ENCODE peak calls at places on chromosomes 5 and 9, in ten cellular contexts. One of them, this sample, is unnamed.
A peak's percentile ranks its signal among the peaks of the same experiment; 100 is the strongest.

GRCh38 chr5:66324357-66324756 is 180.3 kb downstream of the SREK1 start:
- DNase-seq in GM12878: no peak
- DNase-seq in upper lobe of left lung: no peak
- DNase-seq in colonic mucosa: no peak
- DNase-seq in PC-3: no peak
- DNase-seq in AG10803: no peak
- DNase-seq in cardiac fibroblast: no peak
- DNase-seq in dorsolateral prefrontal cortex: no peak
- DNase-seq in lower leg skin: no peak
- DNase-seq in hepatocyte: no peak
- DNase-seq in this sample: no peak

GRCh38 chr5:31854625-31855526 is 215.9 kb downstream of the PDZD2 start:
- DNase-seq in colonic mucosa: no peak
- DNase-seq in cardiac fibroblast: peak; percentile 24
- DNase-seq in lower leg skin: peak; percentile 21
- DNase-seq in GM12878: no peak
- DNase-seq in PC-3: peak; percentile 79
- DNase-seq in hepatocyte: peak; percentile 58
- DNase-seq in AG10803: peak; percentile 3
- DNase-seq in upper lobe of left lung: peak; percentile 89
- DNase-seq in dorsolateral prefrontal cortex: peak; percentile 71
- DNase-seq in this sample: no peak

GRCh38 chr9:135077497-135078200 is 9.8 kb upstream of the OLFM1 start:
- DNase-seq in GM12878: no peak
- DNase-seq in cardiac fibroblast: peak; percentile 16
- DNase-seq in dorsolateral prefrontal cortex: peak; percentile 46
- DNase-seq in hepatocyte: peak; percentile 68
- DNase-seq in colonic mucosa: no peak
- DNase-seq in PC-3: peak; percentile 3
- DNase-seq in upper lobe of left lung: no peak
- DNase-seq in AG10803: peak; percentile 11
- DNase-seq in lower leg skin: no peak
- DNase-seq in this sample: no peak

GRCh38 chr9:134600836-134601638 is 40.6 kb upstream of the COL5A1 start:
- DNase-seq in dorsolateral prefrontal cortex: no peak
- DNase-seq in PC-3: no peak
- DNase-seq in GM12878: no peak
- DNase-seq in hepatocyte: no peak
- DNase-seq in upper lobe of left lung: no peak
- DNase-seq in cardiac fibroblast: no peak
- DNase-seq in colonic mucosa: no peak
- DNase-seq in AG10803: no peak
- DNase-seq in lower leg skin: peak; percentile 7
- DNase-seq in this sample: no peak

GRCh38 chr5:175803736-175804480 is 67.5 kb upstream of the CPLX2 start:
- DNase-seq in dorsolateral prefrontal cortex: no peak
- DNase-seq in AG10803: no peak
- DNase-seq in hepatocyte: no peak
- DNase-seq in colonic mucosa: no peak
- DNase-seq in PC-3: no peak
- DNase-seq in lower leg skin: no peak
- DNase-seq in GM12878: no peak
- DNase-seq in cardiac fibroblast: no peak
- DNase-seq in upper lobe of left lung: peak; percentile 34
- DNase-seq in this sample: no peak

GRCh38 chr9:90870646-90871326 is 69.2 kb downstream of the SYK start:
- DNase-seq in dorsolateral prefrontal cortex: no peak
- DNase-seq in GM12878: peak; percentile 17
- DNase-seq in cardiac fibroblast: peak; percentile 63
- DNase-seq in AG10803: peak; percentile 35
- DNase-seq in upper lobe of left lung: no peak
- DNase-seq in lower leg skin: no peak
- DNase-seq in PC-3: peak; percentile 59
- DNase-seq in colonic mucosa: peak; percentile 41
- DNase-seq in hepatocyte: peak; percentile 56
- DNase-seq in this sample: peak; percentile 62

GRCh38 chr9:6277417-6277816 is 50.8 kb upstream of the TPD52L3 start:
- DNase-seq in colonic mucosa: no peak
- DNase-seq in PC-3: no peak
- DNase-seq in lower leg skin: no peak
- DNase-seq in hepatocyte: no peak
- DNase-seq in upper lobe of left lung: no peak
- DNase-seq in AG10803: no peak
- DNase-seq in cardiac fibroblast: no peak
- DNase-seq in dorsolateral prefrontal cortex: no peak
- DNase-seq in GM12878: no peak
- DNase-seq in this sample: no peak

GRCh38 chr5:176785184-176786145 is 24.9 kb upstream of the UNC5A start:
- DNase-seq in PC-3: no peak
- DNase-seq in colonic mucosa: no peak
- DNase-seq in dorsolateral prefrontal cortex: peak; percentile 26
- DNase-seq in AG10803: no peak
- DNase-seq in hepatocyte: no peak
- DNase-seq in upper lobe of left lung: peak; percentile 48
- DNase-seq in GM12878: no peak
- DNase-seq in lower leg skin: no peak
- DNase-seq in cardiac fibroblast: no peak
- DNase-seq in this sample: no peak

GRCh38 chr9:23644906-23645305 is 181.1 kb downstream of the ELAVL2 start:
- DNase-seq in GM12878: no peak
- DNase-seq in AG10803: no peak
- DNase-seq in dorsolateral prefrontal cortex: no peak
- DNase-seq in PC-3: no peak
- DNase-seq in hepatocyte: no peak
- DNase-seq in lower leg skin: no peak
- DNase-seq in colonic mucosa: no peak
- DNase-seq in cardiac fibroblast: no peak
- DNase-seq in upper lobe of left lung: no peak
- DNase-seq in this sample: no peak

GRCh38 chr9:23644326-23644725 is 181.7 kb downstream of the ELAVL2 start:
- DNase-seq in lower leg skin: no peak
- DNase-seq in upper lobe of left lung: no peak
- DNase-seq in dorsolateral prefrontal cortex: no peak
- DNase-seq in cardiac fibroblast: no peak
- DNase-seq in colonic mucosa: no peak
- DNase-seq in GM12878: no peak
- DNase-seq in PC-3: no peak
- DNase-seq in AG10803: no peak
- DNase-seq in hepatocyte: no peak
- DNase-seq in this sample: no peak

GRCh38 chr9:23638837-23639426 is 187.1 kb downstream of the ELAVL2 start:
- DNase-seq in hepatocyte: no peak
- DNase-seq in upper lobe of left lung: no peak
- DNase-seq in GM12878: no peak
- DNase-seq in cardiac fibroblast: no peak
- DNase-seq in colonic mucosa: no peak
- DNase-seq in dorsolateral prefrontal cortex: no peak
- DNase-seq in AG10803: no peak
- DNase-seq in PC-3: peak; percentile 76
- DNase-seq in lower leg skin: no peak
- DNase-seq in this sample: no peak

GRCh38 chr9:23648651-23649050 is 177.4 kb downstream of the ELAVL2 start:
- DNase-seq in hepatocyte: no peak
- DNase-seq in AG10803: no peak
- DNase-seq in colonic mucosa: no peak
- DNase-seq in lower leg skin: no peak
- DNase-seq in dorsolateral prefrontal cortex: no peak
- DNase-seq in upper lobe of left lung: no peak
- DNase-seq in cardiac fibroblast: no peak
- DNase-seq in PC-3: no peak
- DNase-seq in GM12878: no peak
- DNase-seq in this sample: no peak

DNA sequence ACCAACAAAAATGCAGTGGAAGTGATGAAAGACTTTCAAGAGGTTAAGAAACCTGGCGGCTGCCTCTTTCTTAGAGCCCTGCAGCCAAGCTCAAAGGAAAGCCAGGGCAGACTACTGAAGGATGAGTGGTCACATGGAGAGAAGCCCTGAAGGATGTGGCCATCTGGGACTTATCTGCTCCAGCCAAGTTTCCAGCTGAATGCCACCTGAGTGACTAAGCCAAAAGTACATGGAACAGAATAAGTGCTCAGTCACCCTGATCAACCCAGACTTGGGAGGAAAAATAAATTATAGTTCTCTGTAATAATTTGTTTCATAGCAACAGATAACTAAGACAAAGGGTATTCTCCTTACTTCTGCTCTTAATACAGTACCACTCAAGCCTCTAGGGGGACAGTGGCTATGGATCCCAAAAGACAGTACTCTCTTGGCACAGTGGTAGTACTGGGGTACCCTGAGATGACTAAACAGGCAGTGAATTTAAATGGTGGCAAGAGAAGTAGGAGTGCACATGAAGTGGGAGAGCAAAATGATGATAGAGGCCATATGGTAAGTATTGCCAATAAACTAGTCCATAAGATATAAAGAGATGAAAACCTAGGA is 182.3 kb downstream of the ELAVL2 start:
- DNase-seq in cardiac fibroblast: no peak
- DNase-seq in PC-3: peak; percentile 41
- DNase-seq in lower leg skin: no peak
- DNase-seq in dorsolateral prefrontal cortex: no peak
- DNase-seq in hepatocyte: no peak
- DNase-seq in GM12878: no peak
- DNase-seq in colonic mucosa: no peak
- DNase-seq in AG10803: no peak
- DNase-seq in upper lobe of left lung: no peak
- DNase-seq in this sample: no peak
- TF ChIP-seq CTCF in cardiac fibroblast: no peak
- TF ChIP-seq CTCF in PC-3: no peak
- TF ChIP-seq CTCF in lower leg skin: no peak
- TF ChIP-seq CTCF in dorsolateral prefrontal cortex: no peak
- TF ChIP-seq CTCF in hepatocyte: no peak
- TF ChIP-seq CTCF in GM12878: no peak
- TF ChIP-seq CTCF in colonic mucosa: no peak
- TF ChIP-seq CTCF in AG10803: no peak
- TF ChIP-seq CTCF in upper lobe of left lung: no peak
- TF ChIP-seq CTCF in this sample: no peak

DNA sequence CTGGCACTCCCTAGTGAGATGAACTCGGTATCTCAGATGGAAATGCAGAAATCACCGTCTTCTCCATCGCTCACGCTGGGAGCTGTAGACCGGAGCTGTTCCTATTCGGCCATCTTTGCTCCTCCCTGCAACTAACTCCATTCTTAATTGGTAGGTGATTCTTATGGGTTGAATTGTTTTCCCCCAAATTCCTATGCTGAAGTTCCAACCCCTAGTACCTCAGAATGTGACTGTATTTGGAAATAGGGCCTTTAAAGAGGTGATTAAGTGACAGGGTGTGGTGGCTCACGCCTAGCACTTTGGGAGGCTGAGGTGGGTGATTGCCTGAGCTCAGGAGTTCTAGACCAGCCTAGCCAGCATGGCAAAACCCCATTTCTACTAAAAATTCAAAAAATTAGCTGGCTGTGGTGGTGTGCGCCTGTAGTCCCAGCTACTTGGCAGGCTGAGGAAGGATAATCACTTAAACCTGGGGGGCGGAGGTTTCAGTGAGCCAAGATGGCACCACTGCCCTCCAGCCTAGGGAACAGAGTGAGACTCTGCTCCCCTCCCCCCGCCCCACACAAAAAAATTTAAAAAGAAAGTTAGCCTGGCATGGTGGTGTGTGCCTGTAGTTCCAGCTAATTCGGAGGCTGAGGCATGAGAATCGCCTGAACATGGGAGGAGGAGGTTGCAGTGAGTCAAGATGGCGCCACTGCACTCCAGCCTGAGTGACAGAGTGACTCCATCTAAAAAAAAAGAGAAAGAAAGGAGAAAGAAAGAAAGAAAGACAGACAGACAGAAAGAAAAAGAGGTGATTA is 25.2 kb upstream of the FOCAD start:
- DNase-seq in lower leg skin: no peak
- DNase-seq in colonic mucosa: peak; percentile 19
- DNase-seq in PC-3: peak; percentile 20
- DNase-seq in upper lobe of left lung: no peak
- DNase-seq in hepatocyte: no peak
- DNase-seq in cardiac fibroblast: peak; percentile 25
- DNase-seq in AG10803: no peak
- DNase-seq in dorsolateral prefrontal cortex: no peak
- DNase-seq in GM12878: no peak
- DNase-seq in this sample: no peak
- H3K4me3 ChIP-seq in lower leg skin: peak overlapping the region; percentile 15
- H3K4me3 ChIP-seq in colonic mucosa: peak overlapping the region; percentile 45
- H3K4me3 ChIP-seq in PC-3: peak overlapping the region; percentile 70
- H3K4me3 ChIP-seq in upper lobe of left lung: peak overlapping the region; percentile 54
- H3K4me3 ChIP-seq in hepatocyte: peak overlapping the region; percentile 57
- H3K4me3 ChIP-seq in cardiac fibroblast: peak overlapping the region; percentile 47
- H3K4me3 ChIP-seq in AG10803: peak overlapping the region; percentile 55
- H3K4me3 ChIP-seq in dorsolateral prefrontal cortex: peak overlapping the region; percentile 64
- H3K4me3 ChIP-seq in GM12878: peak overlapping the region; percentile 76
- H3K4me3 ChIP-seq in this sample: no peak overlapping the region

GRCh38 chr5:91263898-91264297 is 119.2 kb downstream of the ARRDC3 start:
- DNase-seq in lower leg skin: no peak
- DNase-seq in cardiac fibroblast: no peak
- DNase-seq in colonic mucosa: no peak
- DNase-seq in upper lobe of left lung: no peak
- DNase-seq in hepatocyte: no peak
- DNase-seq in AG10803: no peak
- DNase-seq in dorsolateral prefrontal cortex: no peak
- DNase-seq in PC-3: no peak
- DNase-seq in GM12878: no peak
- DNase-seq in this sample: no peak

GRCh38 chr5:91271999-91272398 is 111.1 kb downstream of the ARRDC3 start:
- DNase-seq in hepatocyte: no peak
- DNase-seq in dorsolateral prefrontal cortex: no peak
- DNase-seq in cardiac fibroblast: no peak
- DNase-seq in GM12878: peak; percentile 76
- DNase-seq in colonic mucosa: no peak
- DNase-seq in PC-3: no peak
- DNase-seq in lower leg skin: no peak
- DNase-seq in AG10803: no peak
- DNase-seq in upper lobe of left lung: no peak
- DNase-seq in this sample: peak; percentile 90

GRCh38 chr5:91269198-91269597 is 113.9 kb downstream of the ARRDC3 start:
- DNase-seq in hepatocyte: no peak
- DNase-seq in PC-3: no peak
- DNase-seq in dorsolateral prefrontal cortex: no peak
- DNase-seq in GM12878: no peak
- DNase-seq in colonic mucosa: no peak
- DNase-seq in AG10803: no peak
- DNase-seq in cardiac fibroblast: no peak
- DNase-seq in upper lobe of left lung: no peak
- DNase-seq in lower leg skin: no peak
- DNase-seq in this sample: peak; percentile 74

GRCh38 chr5:91264311-91265051 is 118.6 kb downstream of the ARRDC3 start:
- DNase-seq in PC-3: no peak
- DNase-seq in dorsolateral prefrontal cortex: no peak
- DNase-seq in cardiac fibroblast: no peak
- DNase-seq in AG10803: no peak
- DNase-seq in GM12878: no peak
- DNase-seq in hepatocyte: no peak
- DNase-seq in lower leg skin: no peak
- DNase-seq in colonic mucosa: no peak
- DNase-seq in upper lobe of left lung: no peak
- DNase-seq in this sample: no peak

DNA sequence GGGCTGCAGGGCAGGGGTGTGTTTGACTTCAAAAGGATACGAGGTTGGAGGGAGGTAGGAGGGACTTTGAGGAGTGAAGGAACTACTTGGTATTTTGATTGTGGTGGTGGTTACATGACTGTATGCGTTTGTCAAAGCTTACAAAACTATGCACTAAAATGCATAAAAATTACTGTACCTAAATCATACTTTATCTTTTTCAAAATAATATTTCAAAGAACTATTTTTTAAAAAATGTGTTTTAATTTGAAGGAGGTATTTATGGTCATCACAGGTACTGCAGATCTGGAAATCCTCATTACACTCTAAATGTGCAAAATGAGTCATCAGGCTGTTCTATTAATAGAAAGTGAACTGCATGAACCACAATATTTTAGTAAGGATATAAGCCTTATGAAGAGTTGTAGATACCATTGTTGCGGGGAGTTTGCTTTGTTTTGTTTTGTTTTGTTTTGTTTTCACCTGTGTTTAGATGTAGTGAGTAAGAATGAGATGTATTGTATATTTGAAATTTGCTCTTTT is 116.9 kb downstream of the ARRDC3 start:
- DNase-seq in AG10803: peak; percentile 47
- DNase-seq in upper lobe of left lung: no peak
- DNase-seq in PC-3: peak; percentile 61
- DNase-seq in hepatocyte: peak; percentile 34
- DNase-seq in cardiac fibroblast: peak; percentile 69
- DNase-seq in dorsolateral prefrontal cortex: no peak
- DNase-seq in GM12878: no peak
- DNase-seq in colonic mucosa: no peak
- DNase-seq in lower leg skin: no peak
- DNase-seq in this sample: peak; percentile 49
- TF ChIP-seq CTCF in AG10803: peak; percentile 25
- TF ChIP-seq CTCF in upper lobe of left lung: no peak
- TF ChIP-seq CTCF in PC-3: peak; percentile 19
- TF ChIP-seq CTCF in hepatocyte: no peak
- TF ChIP-seq CTCF in cardiac fibroblast: no peak
- TF ChIP-seq CTCF in dorsolateral prefrontal cortex: peak; percentile 16
- TF ChIP-seq CTCF in GM12878: no peak
- TF ChIP-seq CTCF in colonic mucosa: no peak
- TF ChIP-seq CTCF in lower leg skin: no peak
- TF ChIP-seq CTCF in this sample: no peak

DNA sequence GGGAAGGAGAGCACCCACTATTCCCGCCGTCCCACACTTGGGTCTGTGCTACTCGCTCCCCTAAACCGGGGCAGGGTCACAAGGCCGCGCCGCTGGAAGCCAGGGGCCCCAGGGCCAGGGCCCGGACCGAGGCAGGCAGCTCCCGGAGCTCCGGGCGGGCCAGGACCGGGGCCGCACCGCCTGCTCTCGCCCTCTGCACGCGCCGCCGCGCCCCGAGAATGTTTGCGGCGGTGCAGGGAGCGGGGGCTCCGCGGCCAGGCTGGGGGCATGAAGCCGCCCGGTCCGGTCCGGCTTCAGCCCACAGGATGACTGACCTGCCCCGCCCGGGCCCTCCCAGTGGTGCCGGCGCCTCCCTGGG is 412 bp downstream of the CTSV start:
- DNase-seq in dorsolateral prefrontal cortex: no peak
- DNase-seq in GM12878: no peak
- DNase-seq in upper lobe of left lung: peak; percentile 81
- DNase-seq in lower leg skin: no peak
- DNase-seq in colonic mucosa: no peak
- DNase-seq in cardiac fibroblast: no peak
- DNase-seq in AG10803: no peak
- DNase-seq in PC-3: no peak
- DNase-seq in hepatocyte: no peak
- DNase-seq in this sample: no peak
- H3K4me3 ChIP-seq in dorsolateral prefrontal cortex: peak overlapping the region; percentile 82
- H3K4me3 ChIP-seq in GM12878: peak overlapping the region; percentile 60
- H3K4me3 ChIP-seq in upper lobe of left lung: peak overlapping the region; percentile 58
- H3K4me3 ChIP-seq in lower leg skin: peak overlapping the region; percentile 21
- H3K4me3 ChIP-seq in colonic mucosa: peak overlapping the region; percentile 50
- H3K4me3 ChIP-seq in cardiac fibroblast: peak overlapping the region; percentile 55
- H3K4me3 ChIP-seq in AG10803: peak overlapping the region; percentile 61
- H3K4me3 ChIP-seq in PC-3: peak overlapping the region; percentile 92
- H3K4me3 ChIP-seq in hepatocyte: peak overlapping the region; percentile 48
- H3K4me3 ChIP-seq in this sample: peak overlapping the region; percentile 57

This sample was measured in GM12865.